ENCODE peak calls at places on chromosomes 6 and 20, in four cellular contexts. One of them, this sample, is unnamed.

GRCh38 chr6:145829950-145830349 is 15.4 kb upstream of the FBXO30 start:
- DNase-seq in GM12878: no peak
- DNase-seq in HepG2: no peak
- DNase-seq in K562: no peak
- DNase-seq in this sample: no peak

GRCh38 chr6:157268835-157269234 is 54.5 kb downstream of the TMEM242 start:
- DNase-seq in GM12878: no peak
- DNase-seq in HepG2: no peak
- DNase-seq in K562: no peak
- DNase-seq in this sample: no peak

GRCh38 chr6:115838763-115839401 is 221.8 kb downstream of the FRK start:
- DNase-seq in GM12878: no peak
- DNase-seq in HepG2: peak
- DNase-seq in K562: peak
- DNase-seq in this sample: peak

GRCh38 chr6:161908872-161909271 is 635.0 kb upstream of the AGPAT4 start:
- DNase-seq in GM12878: no peak
- DNase-seq in HepG2: no peak
- DNase-seq in K562: no peak
- DNase-seq in this sample: no peak

GRCh38 chr6:3633711-3634110 is 117.8 kb downstream of the PXDC1 start:
- DNase-seq in GM12878: no peak
- DNase-seq in HepG2: no peak
- DNase-seq in K562: no peak
- DNase-seq in this sample: no peak

GRCh38 chr6:158518196-158519127 is 41.4 kb upstream of the TMEM181 start:
- DNase-seq in GM12878: peak
- DNase-seq in HepG2: peak
- DNase-seq in K562: peak
- DNase-seq in this sample: no peak

GRCh38 chr6:44257753-44258324 is 511 bp upstream of the SLC35B2 start:
- DNase-seq in GM12878: no peak
- DNase-seq in HepG2: no peak
- DNase-seq in K562: no peak
- DNase-seq in this sample: no peak

GRCh38 chr6:18350271-18350670 is 36.9 kb upstream of the RNF144B start:
- DNase-seq in GM12878: no peak
- DNase-seq in HepG2: no peak
- DNase-seq in K562: no peak
- DNase-seq in this sample: no peak

GRCh38 chr6:107670792-107671199 is 153.3 kb downstream of the SCML4 start:
- DNase-seq in GM12878: peak
- DNase-seq in HepG2: no peak
- DNase-seq in K562: no peak
- DNase-seq in this sample: no peak

GRCh38 chr6:158279615-158280014 is 32.6 kb upstream of the TULP4 start:
- DNase-seq in GM12878: no peak
- DNase-seq in HepG2: no peak
- DNase-seq in K562: no peak
- DNase-seq in this sample: no peak

GRCh38 chr6:29506446-29507067 is 18.8 kb upstream of the MAS1L start:
- DNase-seq in GM12878: no peak
- DNase-seq in HepG2: no peak
- DNase-seq in K562: no peak
- DNase-seq in this sample: peak

GRCh38 chr6:148269386-148269785 is 73.3 kb upstream of the SASH1 start:
- DNase-seq in GM12878: no peak
- DNase-seq in HepG2: no peak
- DNase-seq in K562: no peak
- DNase-seq in this sample: no peak

GRCh38 chr6:158972241-158973233 is 27.5 kb downstream of the RSPH3 start:
- DNase-seq in GM12878: peak
- DNase-seq in HepG2: peak
- DNase-seq in K562: peak
- DNase-seq in this sample: no peak

GRCh38 chr6:18432619-18433018 is 45.5 kb downstream of the RNF144B start:
- DNase-seq in GM12878: no peak
- DNase-seq in HepG2: no peak
- DNase-seq in K562: no peak
- DNase-seq in this sample: no peak

GRCh38 chr6:150787429-150787828 is 78.1 kb upstream of the MTHFD1L start:
- DNase-seq in GM12878: no peak
- DNase-seq in HepG2: no peak
- DNase-seq in K562: no peak
- DNase-seq in this sample: no peak

GRCh38 chr20:58307270-58307669 is 2.2 kb upstream of the RAB22A start:
- DNase-seq in GM12878: no peak
- DNase-seq in HepG2: no peak
- DNase-seq in K562: no peak
- DNase-seq in this sample: no peak

GRCh38 chr20:58308290-58308679 is 1.2 kb upstream of the RAB22A start:
- DNase-seq in GM12878: no peak
- DNase-seq in HepG2: no peak
- DNase-seq in K562: no peak
- DNase-seq in this sample: no peak

GRCh38 chr20:58310291-58310782 is 822 bp downstream of the RAB22A start:
- DNase-seq in GM12878: no peak
- DNase-seq in HepG2: peak
- DNase-seq in K562: no peak
- DNase-seq in this sample: no peak

GRCh38 chr20:58309607-58310290 is at the start of gene RAB22A:
- DNase-seq in GM12878: no peak
- DNase-seq in HepG2: peak
- DNase-seq in K562: peak
- DNase-seq in this sample: no peak

DNA sequence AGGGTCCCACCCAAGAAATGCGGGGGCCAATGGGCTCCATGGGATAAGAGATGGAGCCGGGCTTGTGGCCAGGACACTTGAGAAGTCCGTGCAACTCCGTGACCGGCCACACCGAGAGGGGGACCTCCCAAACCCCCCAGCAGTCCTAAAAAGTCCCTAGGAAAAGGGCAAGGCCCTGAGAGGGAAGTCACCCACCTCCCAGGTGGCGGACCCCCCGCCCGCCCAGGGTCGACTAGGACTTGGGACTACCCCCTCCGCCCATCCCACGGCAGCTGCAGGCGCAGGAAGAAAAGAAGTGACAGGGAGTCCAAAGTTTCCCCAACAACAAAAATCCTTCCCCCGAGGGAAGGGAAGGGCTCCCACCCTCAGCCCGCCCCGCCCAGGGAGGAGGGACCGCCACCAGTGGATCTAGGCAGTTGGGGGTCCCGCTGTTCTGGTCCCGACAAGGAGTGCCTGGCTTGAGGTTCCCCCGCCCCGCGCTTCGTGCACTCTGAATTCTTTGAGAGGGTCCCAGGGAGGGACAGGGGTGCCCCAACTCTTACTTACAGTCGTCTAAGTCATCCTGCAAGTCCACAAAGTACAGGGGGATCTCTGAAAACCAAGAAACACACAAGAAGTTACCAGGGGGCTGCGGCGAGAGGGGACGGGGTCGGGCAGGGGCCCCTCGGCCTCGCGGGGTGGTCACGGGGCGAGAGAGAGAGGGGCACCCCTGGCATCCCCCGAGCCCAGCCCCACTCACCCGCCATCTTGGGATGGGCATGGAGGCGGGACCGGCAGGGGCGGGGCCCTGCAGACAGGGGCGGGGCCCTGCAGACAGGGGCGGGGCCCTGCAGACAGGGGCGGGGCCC is 611 bp upstream of the RAB22A start:
- DNase-seq in GM12878: no peak
- DNase-seq in HepG2: no peak
- DNase-seq in K562: peak
- DNase-seq in this sample: no peak
- TF ChIP-seq CBX5 in GM12878: no peak
- TF ChIP-seq CBX5 in HepG2: peak
- TF ChIP-seq CBX5 in K562: no peak
- TF ChIP-seq CBX5 in this sample: no peak

GRCh38 chr6:166555066-166555465 is 31.4 kb downstream of the RAMACL start:
- DNase-seq in GM12878: no peak
- DNase-seq in HepG2: no peak
- DNase-seq in K562: no peak
- DNase-seq in this sample: no peak

GRCh38 chr6:166556871-166557322 is 29.6 kb downstream of the RAMACL start:
- DNase-seq in GM12878: no peak
- DNase-seq in HepG2: no peak
- DNase-seq in K562: no peak
- DNase-seq in this sample: no peak

GRCh38 chr6:166558156-166559025 is 28.1 kb downstream of the RAMACL start:
- DNase-seq in GM12878: no peak
- DNase-seq in HepG2: no peak
- DNase-seq in K562: no peak
- DNase-seq in this sample: no peak

GRCh38 chr6:166554316-166554715 is 32.2 kb downstream of the RAMACL start:
- DNase-seq in GM12878: no peak
- DNase-seq in HepG2: no peak
- DNase-seq in K562: no peak
- DNase-seq in this sample: no peak

DNA sequence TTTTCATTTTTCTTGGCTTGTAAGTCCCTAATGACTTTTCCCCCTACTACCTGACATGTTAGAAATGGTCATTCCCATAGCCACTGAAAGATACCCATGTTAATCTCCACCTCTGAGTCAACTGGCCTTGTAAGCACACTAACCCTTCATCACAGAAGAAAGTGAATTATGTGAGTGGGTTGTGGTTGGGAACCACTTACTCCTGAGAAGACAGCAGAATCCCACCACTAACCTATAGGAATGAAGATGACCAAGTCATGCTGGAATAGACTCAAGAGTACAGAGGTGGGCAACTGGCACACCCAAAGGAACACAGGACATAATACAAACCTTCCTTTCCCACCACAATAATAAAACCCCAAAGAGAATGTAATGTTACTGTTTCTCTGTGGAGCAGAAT is 30.1 kb downstream of the RAMACL start:
- DNase-seq in GM12878: no peak
- DNase-seq in HepG2: no peak
- DNase-seq in K562: no peak
- DNase-seq in this sample: no peak
- H3K9ac ChIP-seq in GM12878: no peak
- H3K9ac ChIP-seq in HepG2: no peak
- H3K9ac ChIP-seq in K562: no peak
- H3K9ac ChIP-seq in this sample: no peak

GRCh38 chr6:124879992-124880355 is 82.3 kb upstream of the RNF217 start:
- DNase-seq in GM12878: no peak
- DNase-seq in HepG2: no peak
- DNase-seq in K562: no peak
- DNase-seq in this sample: no peak

GRCh38 chr6:124885171-124885570 is 77.1 kb upstream of the RNF217 start:
- DNase-seq in GM12878: no peak
- DNase-seq in HepG2: no peak
- DNase-seq in K562: no peak
- DNase-seq in this sample: no peak

GRCh38 chr6:124879110-124879991 is 82.9 kb upstream of the RNF217 start:
- DNase-seq in GM12878: no peak
- DNase-seq in HepG2: no peak
- DNase-seq in K562: no peak
- DNase-seq in this sample: no peak

GRCh38 chr6:124881898-124882579 is 80.2 kb upstream of the RNF217 start:
- DNase-seq in GM12878: no peak
- DNase-seq in HepG2: no peak
- DNase-seq in K562: no peak
- DNase-seq in this sample: no peak

GRCh38 chr6:124882580-124883393 is 79.5 kb upstream of the RNF217 start:
- DNase-seq in GM12878: no peak
- DNase-seq in HepG2: no peak
- DNase-seq in K562: no peak
- DNase-seq in this sample: no peak
- TF ChIP-seq CBX5 in GM12878: no peak
- TF ChIP-seq CBX5 in HepG2: no peak
- TF ChIP-seq CBX5 in K562: no peak
- TF ChIP-seq CBX5 in this sample: no peak

GRCh38 chr20:61974357-61974665 is 91.4 kb downstream of the TAF4 start:
- DNase-seq in GM12878: no peak
- DNase-seq in HepG2: no peak
- DNase-seq in K562: no peak
- DNase-seq in this sample: no peak
- H3K9ac ChIP-seq in GM12878: no peak
- H3K9ac ChIP-seq in HepG2: no peak
- H3K9ac ChIP-seq in K562: no peak
- H3K9ac ChIP-seq in this sample: no peak

DNA sequence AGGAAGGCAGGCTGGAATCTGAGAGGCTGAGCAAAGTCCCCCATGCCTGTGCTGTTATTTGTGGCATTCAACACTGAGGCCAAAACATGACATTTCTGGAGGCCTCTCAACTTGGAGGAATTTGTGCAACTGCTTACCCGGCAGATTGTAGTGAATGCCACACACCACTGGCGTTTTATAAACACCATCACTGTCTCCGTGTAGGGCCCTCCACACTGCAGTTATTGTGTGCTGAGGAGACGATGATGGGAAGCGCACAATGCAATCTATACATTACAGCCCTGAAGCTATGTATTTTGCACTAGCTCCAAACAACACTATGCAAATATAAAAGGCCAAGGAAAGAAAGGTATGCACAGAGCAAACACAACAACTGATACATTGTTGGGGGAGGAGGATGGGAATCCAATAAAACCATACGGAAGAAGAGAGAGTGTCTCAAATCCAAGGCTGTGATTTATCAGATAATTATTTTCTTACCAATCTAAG is 106.5 kb downstream of the SMLR1 start:
- DNase-seq in GM12878: no peak
- DNase-seq in HepG2: peak
- DNase-seq in K562: no peak
- DNase-seq in this sample: no peak
- TF ChIP-seq CBX5 in GM12878: no peak
- TF ChIP-seq CBX5 in HepG2: peak
- TF ChIP-seq CBX5 in K562: no peak
- TF ChIP-seq CBX5 in this sample: no peak

GRCh38 chr6:141541766-141542324 is 590.9 kb upstream of the GJE1 start:
- DNase-seq in GM12878: no peak
- DNase-seq in HepG2: no peak
- DNase-seq in K562: no peak
- DNase-seq in this sample: no peak
- H3K9ac ChIP-seq in GM12878: no peak
- H3K9ac ChIP-seq in HepG2: no peak
- H3K9ac ChIP-seq in K562: no peak
- H3K9ac ChIP-seq in this sample: no peak

GRCh38 chr6:163232015-163232523 is 182.4 kb upstream of the QKI start:
- DNase-seq in GM12878: no peak
- DNase-seq in HepG2: no peak
- DNase-seq in K562: no peak
- DNase-seq in this sample: no peak
- TF ChIP-seq CBX5 in GM12878: no peak
- TF ChIP-seq CBX5 in HepG2: no peak
- TF ChIP-seq CBX5 in K562: no peak
- TF ChIP-seq CBX5 in this sample: no peak